ENCODE peak calls at places on chromosomes 13 and 19, in four cellular contexts. U is GM12865, D is progenitor cell of endocrine pancreas, A is neural progenitor cell. I is an unnamed sample.
A peak's percentile ranks its signal among the peaks of the same experiment; 100 is the strongest.

GRCh38 chr19:19485161-19485997 is 30.0 kb downstream of the TSSK6 start:
- DNase-seq in U (peak; percentile 62), D (no peak), A (no peak), I (no peak)

GRCh38 chr13:103187621-103188020 is 121.4 kb upstream of the SLC10A2 start:
- DNase-seq in A (no peak), D (no peak), U (no peak), I (no peak)

GRCh38 chr13:95154441-95154886 is 146.8 kb downstream of the ABCC4 start:
- DNase-seq in D (no peak), A (no peak), U (no peak), I (no peak)

GRCh38 chr19:29812080-29812880 is 489 bp downstream of the CCNE1 start:
- DNase-seq in D (peak; percentile 28), A (peak; percentile 53), U (peak; percentile 23), I (no peak)

GRCh38 chr19:48560095-48560530 is 8.1 kb downstream of the SULT2B1 start:
- DNase-seq in U (peak; percentile 10), A (peak; percentile 32), D (no peak), I (no peak)

GRCh38 chr13:47337781-47338507 is 441.1 kb upstream of the HTR2A start:
- DNase-seq in A (peak; percentile 20), D (no peak), U (no peak), I (no peak)

GRCh38 chr19:16470911-16471811 is 609 bp downstream of the EPS15L1 start:
- DNase-seq in D (no peak), A (peak; percentile 44), U (peak; percentile 63), I (peak; percentile 74)

GRCh38 chr19:1355974-1356865 is 27.5 kb upstream of the NDUFS7 start:
- DNase-seq in A (peak; percentile 27), D (no peak), U (no peak), I (no peak)

GRCh38 chr13:26759907-26760834 is at the start of gene GPR12:
- DNase-seq in A (peak; percentile 39), U (no peak), D (peak; percentile 16), I (no peak)

GRCh38 chr13:33129094-33129832 is 113.0 kb downstream of the KL start:
- DNase-seq in D (no peak), U (no peak), A (no peak), I (no peak)

GRCh38 chr13:20901668-20902437 is 693 bp downstream of the XPO4 start:
- DNase-seq in D (peak; percentile 25), A (peak; percentile 52), U (peak; percentile 59), I (no peak)

GRCh38 chr19:23706657-23707056 is 19.6 kb upstream of the ZNF675 start:
- DNase-seq in D (no peak), A (no peak), U (no peak), I (no peak)

DNA sequence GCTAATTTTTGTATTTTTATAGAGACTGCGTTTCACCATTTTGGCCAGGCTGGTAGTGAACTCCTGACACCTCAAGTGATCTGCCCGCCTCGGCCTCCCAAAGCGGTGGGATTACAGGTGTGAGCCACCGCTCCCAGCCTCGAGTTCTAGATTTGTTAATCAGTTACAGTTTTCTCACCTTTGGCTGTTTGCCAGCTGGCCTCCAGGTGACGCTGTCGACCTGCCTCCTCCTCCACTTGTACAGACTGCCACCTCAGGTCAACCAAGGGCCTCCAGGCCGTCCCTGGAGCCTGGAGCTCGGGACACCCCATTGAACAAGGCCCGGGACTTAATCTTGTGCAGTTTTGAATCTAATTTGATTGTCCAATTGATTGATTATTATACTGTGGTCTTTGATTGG is 45.5 kb downstream of the IER2 start:
- DNase-seq in D (no peak), U (peak; percentile 88), A (peak; percentile 79), I (no peak)
- TF ChIP-seq CTCF in D (peak; percentile 61), U (peak; percentile 77), A (peak; percentile 89), I (peak; percentile 69)

DNA sequence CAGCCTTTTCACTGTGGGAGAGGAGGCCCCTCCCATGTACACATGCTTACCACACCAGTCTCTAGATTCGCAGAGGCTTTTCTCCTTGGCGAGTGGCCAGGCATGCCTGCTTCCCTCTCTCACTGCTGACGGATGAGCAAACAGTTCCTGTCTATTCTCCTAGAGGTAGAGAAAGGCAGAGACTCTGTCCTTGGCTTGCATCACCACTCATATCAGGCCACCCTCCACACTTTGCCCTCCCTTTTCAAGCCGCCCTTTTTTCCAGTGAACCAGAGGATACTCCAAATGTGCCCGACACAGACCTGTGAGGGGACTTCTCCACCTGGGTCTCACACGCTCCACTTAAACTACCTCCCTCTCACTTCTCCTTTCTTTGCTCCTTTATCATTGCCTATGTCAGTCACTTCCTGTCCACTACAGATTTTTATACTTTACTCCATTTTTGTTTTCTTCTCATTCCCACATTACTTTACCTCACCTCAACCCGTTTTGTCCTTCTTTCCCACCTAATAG is 284.6 kb downstream of the DNAJC15 start:
- DNase-seq in U (peak; percentile 72), A (no peak), D (no peak), I (no peak)
- TF ChIP-seq CTCF in U (no peak), A (no peak), D (no peak), I (no peak)

DNA sequence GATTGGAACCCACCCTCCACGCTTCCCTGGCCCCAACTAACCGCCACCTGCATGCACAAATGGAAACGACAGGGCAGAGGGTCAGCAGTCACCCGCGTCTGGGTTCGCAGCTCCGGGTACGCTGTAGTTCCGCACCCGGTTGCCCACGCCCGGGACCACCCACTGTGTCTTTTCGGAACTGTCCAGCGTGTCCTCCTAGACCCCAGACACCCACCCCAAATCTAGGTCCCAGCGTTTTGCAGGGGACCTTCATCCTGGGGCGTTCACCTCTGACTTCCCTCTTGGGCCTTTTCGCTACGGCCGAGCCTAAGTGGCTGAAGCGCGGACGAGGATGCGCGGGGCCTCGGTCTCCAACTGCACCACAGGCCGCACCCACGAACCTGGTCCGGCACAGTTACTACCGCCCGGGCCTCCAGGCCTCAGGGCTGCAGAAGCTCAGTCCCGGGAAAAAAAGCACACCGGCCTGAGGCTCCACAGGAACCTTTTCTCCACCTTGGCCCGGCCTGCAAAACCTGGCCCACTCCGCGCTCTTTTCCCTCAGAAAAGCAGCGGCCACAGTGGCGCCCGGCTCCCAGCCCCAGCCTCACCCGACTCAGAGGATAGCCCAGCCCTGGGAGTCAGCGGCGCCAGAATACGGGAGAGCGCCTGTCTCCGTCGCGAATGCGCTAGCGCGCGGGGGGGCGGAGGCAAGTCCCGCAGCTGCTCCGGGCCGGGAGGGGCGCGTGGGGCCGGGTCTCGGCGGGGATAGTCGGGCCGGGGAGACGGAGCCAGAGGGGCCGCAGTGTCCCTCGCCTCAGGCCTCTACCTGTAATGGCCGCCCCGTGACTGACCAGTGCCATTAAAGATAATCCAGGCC is at the start of gene ZFP30:
- DNase-seq in U (peak; percentile 88), D (peak; percentile 88), A (peak; percentile 93), I (peak; percentile 95)
- TF ChIP-seq CTCF in U (no peak), D (no peak), A (no peak), I (no peak)

DNA sequence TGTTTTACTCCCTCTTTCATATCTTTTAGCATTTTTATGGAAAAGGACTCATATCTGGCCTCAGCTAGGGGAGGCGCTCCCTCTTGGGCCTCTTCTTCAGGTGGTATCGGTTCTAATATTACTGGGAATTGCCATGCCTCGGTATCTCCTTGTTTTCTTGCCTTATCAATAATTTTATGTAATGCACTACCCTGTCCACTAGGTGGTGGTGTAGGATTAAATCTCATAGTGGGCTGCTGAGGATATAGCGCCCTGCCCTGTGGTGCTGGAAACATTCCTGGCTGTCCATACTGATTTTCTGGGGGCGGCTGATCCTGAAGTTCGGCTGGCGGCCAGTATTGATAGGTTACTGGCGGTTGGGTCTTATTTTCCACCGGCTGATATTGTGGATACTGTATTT is 35.8 kb downstream of the ZNF420 start:
- DNase-seq in U (no peak), A (no peak), D (no peak), I (no peak)
- TF ChIP-seq CTCF in U (peak; percentile 4), A (peak; percentile 39), D (no peak), I (peak; percentile 55)

DNA sequence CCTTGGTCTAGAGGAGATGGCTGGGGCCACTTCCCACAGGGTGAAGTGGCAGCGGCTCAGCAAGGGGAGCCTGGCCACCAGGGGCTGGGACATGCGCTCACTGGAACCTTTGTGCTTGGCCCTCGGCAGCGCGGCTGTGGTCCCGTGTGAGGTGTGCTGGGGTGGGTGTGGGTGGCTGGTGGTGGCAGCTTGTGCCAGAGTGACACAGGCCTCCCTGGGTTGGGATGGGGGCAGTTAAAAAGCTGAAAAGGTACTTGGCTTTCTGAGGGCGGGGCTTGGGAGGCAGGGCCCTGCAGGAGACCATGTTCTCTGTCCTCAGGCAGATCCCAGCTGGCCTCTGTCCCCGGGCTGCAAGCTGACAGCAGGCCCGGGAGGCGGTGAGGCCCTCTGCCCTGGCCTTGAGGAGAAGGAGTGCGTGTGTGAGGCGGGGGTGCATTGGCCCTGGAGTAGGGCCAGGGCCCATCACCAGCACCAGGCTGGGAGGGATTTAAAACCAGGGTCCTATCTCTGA is 17.3 kb downstream of the MPND start:
- DNase-seq in D (no peak), A (no peak), U (no peak), I (no peak)
- TF ChIP-seq CTCF in D (no peak), A (no peak), U (no peak), I (no peak)

GRCh38 chr19:10966809-10967208 is 6.0 kb downstream of the SMARCA4 start:
- DNase-seq in D (no peak), A (no peak), U (no peak), I (no peak)

GRCh38 chr19:10968527-10969081 is 7.8 kb downstream of the SMARCA4 start:
- DNase-seq in A (no peak), D (no peak), U (peak; percentile 70), I (no peak)

GRCh38 chr19:10976200-10976892 is 15.5 kb downstream of the SMARCA4 start:
- DNase-seq in D (no peak), A (no peak), U (no peak), I (no peak)

GRCh38 chr19:10975374-10976036 is 14.7 kb downstream of the SMARCA4 start:
- DNase-seq in U (no peak), D (no peak), A (no peak), I (no peak)

DNA sequence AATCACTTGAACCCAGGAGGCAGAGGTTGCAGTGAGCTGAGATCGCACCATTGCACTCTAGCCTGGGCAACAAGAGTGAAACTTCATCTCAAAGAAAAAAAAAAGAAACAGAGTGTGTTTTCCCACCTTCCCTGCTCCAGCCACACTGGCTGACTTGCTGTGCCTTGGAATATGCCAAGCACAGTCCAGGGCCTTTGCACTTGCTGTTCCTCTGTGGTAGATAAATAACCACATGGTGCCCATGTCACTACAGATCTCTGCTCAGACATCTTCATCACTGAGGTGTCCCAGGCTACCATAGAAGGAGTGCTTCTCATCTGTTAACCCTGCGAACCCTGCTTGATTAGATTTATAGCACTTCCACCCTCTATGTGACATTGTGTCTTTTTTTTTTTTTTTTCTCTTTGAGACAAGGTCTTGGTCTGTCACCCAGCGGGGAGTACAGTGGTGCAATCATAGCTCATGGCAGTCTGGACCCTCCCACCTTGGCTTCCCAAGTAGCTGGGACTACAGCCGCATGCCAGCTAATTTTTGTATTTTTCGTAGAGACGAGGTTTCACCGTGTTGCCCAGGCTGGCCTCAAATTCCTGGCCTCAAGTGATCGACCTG is 10.4 kb downstream of the SMARCA4 start:
- DNase-seq in U (no peak), A (no peak), D (no peak), I (no peak)
- TF ChIP-seq CTCF in U (no peak), A (no peak), D (no peak), I (no peak)

I was measured in type B pancreatic cell.